ENCODE peak calls at places on chromosomes 6 and 20, in six cellular contexts. C, S, O, P, T and I are unnamed samples.

GRCh38 chr6:89690944-89691324 is 52.4 kb upstream of the LYRM2 start:
- DNase-seq in C (no peak), S (no peak), O (no peak), P (no peak), T (no peak), I (no peak)

GRCh38 chr6:32073066-32073465 is 34.9 kb downstream of the CYP21A2 start:
- DNase-seq in C (no peak), S (no peak), O (no peak), P (no peak), T (no peak), I (no peak)

GRCh38 chr6:8539446-8539845 is 104.1 kb upstream of the SLC35B3 start:
- DNase-seq in C (no peak), S (no peak), O (no peak), P (no peak), T (no peak), I (peak; percentile 13)

GRCh38 chr6:154822947-154823558 is 89.8 kb downstream of the SCAF8 start:
- DNase-seq in C (no peak), S (no peak), O (no peak), P (no peak), T (no peak), I (no peak)

GRCh38 chr6:162140453-162140852 is 587.1 kb downstream of the PRKN start:
- DNase-seq in C (no peak), S (no peak), O (no peak), P (no peak), T (no peak), I (no peak)

GRCh38 chr6:105775095-105775494 is 311.0 kb upstream of the PRDM1 start:
- DNase-seq in C (no peak), S (no peak), O (no peak), P (no peak), T (no peak), I (no peak)

GRCh38 chr6:39102024-39102820 is 12.8 kb downstream of the SAYSD1 start:
- DNase-seq in C (peak; percentile 84), S (no peak), O (peak; percentile 66), P (no peak), T (no peak), I (no peak)

GRCh38 chr6:143014764-143015163 is 45.9 kb upstream of the AIG1 start:
- DNase-seq in C (no peak), S (no peak), O (no peak), P (no peak), T (no peak), I (no peak)

GRCh38 chr20:1761116-1761515 is 103.5 kb upstream of the SIRPG start:
- DNase-seq in C (peak; percentile 74), S (no peak), O (no peak), P (no peak), T (peak; percentile 93), I (peak; percentile 43)

GRCh38 chr20:40683221-40683893 is 5.7 kb downstream of the MAFB start:
- DNase-seq in C (peak; percentile 53), S (no peak), O (peak; percentile 75), P (no peak), T (no peak), I (no peak)